ENCODE peak calls at places on chromosomes 13 and 19, in six cellular contexts. L, D, A, S, H and V are unnamed samples.

GRCh38 chr13:27667946-27668345 is 46.3 kb downstream of the POLR1D start:
- DNase-seq in L (no peak), D (no peak), A (no peak), S (no peak), H (no peak), V (no peak)

GRCh38 chr13:89490661-89491060 is 1819.5 kb downstream of the SLITRK5 start:
- DNase-seq in L (no peak), D (no peak), A (no peak), S (no peak), H (no peak), V (no peak)

GRCh38 chr13:113611996-113612395 is 27.4 kb downstream of the TFDP1 start:
- DNase-seq in L (no peak), D (no peak), A (no peak), S (no peak), H (no peak), V (no peak)

GRCh38 chr19:13959962-13960862 is 7.9 kb downstream of the DCAF15 start:
- DNase-seq in L (no peak), D (no peak), A (no peak), S (no peak), H (no peak), V (peak; percentile 24)

GRCh38 chr19:16301999-16302694 is 22.5 kb upstream of the KLF2 start:
- DNase-seq in L (no peak), D (no peak), A (no peak), S (peak; percentile 43), H (no peak), V (peak; percentile 83)

GRCh38 chr13:34719060-34719875 is 222.8 kb upstream of the NBEA start:
- DNase-seq in L (no peak), D (no peak), A (no peak), S (no peak), H (peak; percentile 86), V (no peak)

GRCh38 chr13:100336795-100337516 is 248.1 kb downstream of the PCCA start:
- DNase-seq in L (no peak), D (no peak), A (no peak), S (no peak), H (no peak), V (no peak)

GRCh38 chr13:30735025-30735967 is at the start of gene ALOX5AP:
- DNase-seq in L (no peak), D (no peak), A (no peak), S (peak; percentile 41), H (no peak), V (no peak)

GRCh38 chr19:51702754-51703654 is 9.9 kb downstream of the SPACA6 start:
- DNase-seq in L (no peak), D (no peak), A (peak; percentile 47), S (no peak), H (no peak), V (no peak)

GRCh38 chr13:42277618-42278276 is 5.8 kb downstream of the AKAP11 start:
- DNase-seq in L (no peak), D (no peak), A (no peak), S (no peak), H (no peak), V (no peak)

GRCh38 chr19:10927691-10928562 is 512 bp downstream of the YIPF2 start:
- DNase-seq in L (no peak), D (no peak), A (no peak), S (no peak), H (no peak), V (no peak)

GRCh38 chr13:50990050-50990449 is 80.5 kb downstream of the RNASEH2B start:
- DNase-seq in L (no peak), D (no peak), A (no peak), S (no peak), H (no peak), V (no peak)

GRCh38 chr19:40023969-40024368 is 27.1 kb downstream of the ZNF546 start:
- DNase-seq in L (no peak), D (no peak), A (no peak), S (no peak), H (no peak), V (no peak)

GRCh38 chr13:41388143-41388881 is 69.0 kb upstream of the RGCC start:
- DNase-seq in L (no peak), D (no peak), A (no peak), S (no peak), H (no peak), V (no peak)

GRCh38 chr13:36783883-36784282 is 35.1 kb upstream of the RFXAP start:
- DNase-seq in L (no peak), D (no peak), A (no peak), S (no peak), H (no peak), V (no peak)